ENCODE peak calls at places on chromosome 21, in five cellular contexts. U, D, V, S and T are unnamed samples.

GRCh38 chr21:14530574-14530973 is 15.5 kb downstream of the SAMSN1 start:
- DNase-seq in D (no peak), V (no peak), S (no peak), U (no peak), T (no peak)

GRCh38 chr21:42707207-42707830 is 53.9 kb downstream of the PDE9A start:
- DNase-seq in V (no peak), U (no peak), D (no peak), S (no peak), T (no peak)

GRCh38 chr21:36203603-36203889 is 46.9 kb downstream of the DOP1B start:
- DNase-seq in V (peak; percentile 91), S (peak; percentile 86), D (no peak), U (no peak), T (peak; percentile 59)

GRCh38 chr21:14405225-14405624 is 22.3 kb upstream of the HSPA13 start:
- DNase-seq in V (no peak), S (no peak), U (no peak), D (no peak), T (no peak)

GRCh38 chr21:36260030-36260787 is 59.8 kb upstream of the MORC3 start:
- DNase-seq in S (peak; percentile 37), U (no peak), V (peak; percentile 63), D (no peak), T (peak; percentile 20)

GRCh38 chr21:41957991-41958766 is 4.4 kb upstream of the C2CD2 start:
- DNase-seq in U (no peak), S (peak; percentile 74), V (peak; percentile 74), D (peak; percentile 76), T (peak; percentile 29)

GRCh38 chr21:37225440-37225839 is 41.7 kb downstream of the VPS26C start:
- DNase-seq in D (no peak), S (no peak), U (no peak), V (no peak), T (no peak)

GRCh38 chr21:42057861-42058437 is 13.2 kb upstream of the UMODL1 start:
- DNase-seq in D (no peak), S (no peak), V (no peak), U (no peak), T (no peak)

GRCh38 chr21:36567216-36567917 is 87.4 kb upstream of the CLDN14 start:
- DNase-seq in S (no peak), V (no peak), D (no peak), U (no peak), T (no peak)

GRCh38 chr21:42067531-42068255 is 3.4 kb upstream of the UMODL1 start:
- DNase-seq in S (no peak), D (no peak), U (no peak), V (no peak), T (no peak)

GRCh38 chr21:14453339-14453738 is 70.4 kb upstream of the HSPA13 start:
- DNase-seq in S (no peak), V (no peak), U (peak; percentile 71), D (no peak), T (no peak)

GRCh38 chr21:36910581-36911307 is 55.7 kb downstream of the HLCS start:
- DNase-seq in S (no peak), D (no peak), V (peak; percentile 17), U (no peak), T (no peak)

GRCh38 chr21:17441370-17441769 is 71.5 kb upstream of the CXADR start:
- DNase-seq in V (peak; percentile 85), D (no peak), U (no peak), S (no peak), T (no peak)

GRCh38 chr21:42975886-42976608 is 1.7 kb downstream of the PKNOX1 start:
- DNase-seq in V (no peak), U (no peak), S (no peak), D (no peak), T (no peak)

GRCh38 chr21:31908106-31909031 is 35.5 kb downstream of the HUNK start:
- DNase-seq in U (no peak), S (no peak), D (no peak), V (peak; percentile 16), T (no peak)

GRCh38 chr21:28771790-28772501 is 220.7 kb downstream of the LTN1 start:
- DNase-seq in D (no peak), V (peak; percentile 5), S (peak; percentile 67), U (no peak), T (peak; percentile 51)

GRCh38 chr21:15014220-15014619 is 50.6 kb downstream of the NRIP1 start:
- DNase-seq in D (no peak), V (no peak), U (no peak), S (no peak), T (no peak)

GRCh38 chr21:25688284-25689035 is 46.2 kb downstream of the ATP5PF start:
- DNase-seq in U (no peak), V (no peak), D (no peak), S (no peak), T (no peak)

GRCh38 chr21:29443398-29444010 is 144.8 kb downstream of the BACH1 start:
- DNase-seq in V (no peak), U (no peak), D (no peak), S (no peak), T (no peak)

GRCh38 chr21:42739061-42739931 is 85.9 kb downstream of the PDE9A start:
- DNase-seq in V (no peak), U (no peak), S (no peak), D (no peak), T (no peak)

GRCh38 chr21:42061195-42061865 is 9.8 kb upstream of the UMODL1 start:
- DNase-seq in D (no peak), U (peak; percentile 79), S (no peak), V (no peak), T (no peak)

GRCh38 chr21:37460196-37460595 is 93.6 kb downstream of the DYRK1A start:
- DNase-seq in V (no peak), U (no peak), S (no peak), D (no peak), T (no peak)

GRCh38 chr21:42400525-42400924 is 3.2 kb upstream of the UBASH3A start:
- DNase-seq in U (no peak), V (peak; percentile 44), D (no peak), S (no peak), T (no peak)

GRCh38 chr21:42097860-42098259 is 26.7 kb downstream of the UMODL1 start:
- DNase-seq in V (peak; percentile 93), D (no peak), S (peak; percentile 81), U (no peak), T (peak; percentile 90)

GRCh38 chr21:43207868-43208267 is 39.1 kb downstream of the CRYAA start:
- DNase-seq in V (no peak), S (no peak), U (no peak), D (no peak), T (no peak)

GRCh38 chr21:17679002-17679600 is 66.4 kb upstream of the BTG3 start:
- DNase-seq in S (peak; percentile 38), U (peak; percentile 22), D (no peak), V (peak; percentile 72), T (peak; percentile 31)

GRCh38 chr21:41914965-41915364 is 35.8 kb upstream of the PRDM15 start:
- DNase-seq in U (no peak), V (no peak), D (no peak), S (no peak), T (no peak)

GRCh38 chr21:41379901-41380300 is 18.1 kb downstream of the MX2 start:
- DNase-seq in U (no peak), V (no peak), D (no peak), S (no peak), T (no peak)

DNA sequence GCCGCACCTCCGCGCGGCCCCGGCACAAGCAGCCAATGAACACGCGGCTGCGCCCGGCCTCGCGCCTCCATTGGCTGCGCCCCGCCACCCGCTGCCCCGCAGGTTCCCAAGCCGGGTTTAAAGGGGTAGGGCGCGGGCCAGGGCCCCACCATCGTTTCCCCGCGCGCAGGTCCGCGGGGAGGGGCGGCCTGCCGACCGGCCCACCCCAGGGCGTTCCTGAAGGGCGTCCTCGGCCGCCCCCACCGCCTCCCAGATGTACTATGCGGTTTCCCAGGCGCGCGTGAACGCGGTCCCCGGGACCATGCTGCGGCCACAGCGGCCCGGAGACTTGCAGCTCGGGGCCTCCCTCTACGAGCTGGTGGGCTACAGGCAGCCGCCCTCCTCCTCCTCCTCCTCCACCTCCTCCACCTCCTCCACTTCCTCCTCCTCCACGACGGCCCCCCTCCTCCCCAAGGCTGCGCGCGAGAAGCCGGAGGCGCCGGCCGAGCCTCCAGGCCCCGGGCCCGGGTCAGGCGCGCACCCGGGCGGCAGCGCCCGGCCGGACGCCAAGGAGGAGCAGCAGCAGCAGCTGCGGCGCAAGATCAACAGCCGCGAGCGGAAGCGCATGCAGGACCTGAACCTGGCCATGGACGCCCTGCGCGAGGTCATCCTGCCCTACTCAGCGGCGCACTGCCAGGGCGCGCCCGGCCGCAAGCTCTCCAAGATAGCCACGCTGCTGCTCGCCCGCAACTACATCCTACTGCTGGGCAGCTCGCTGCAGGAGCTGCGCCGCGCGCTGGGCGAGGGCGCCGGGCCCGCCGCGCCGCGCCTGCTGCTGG is at the start of gene OLIG1:
- DNase-seq in D (peak; percentile 33), V (no peak), U (peak; percentile 26), S (no peak), T (no peak)
- H3K4me3 ChIP-seq in D (peak within 1 kb of the TSS; percentile 68), V (peak within 1 kb of the TSS; percentile 8), U (no peak within 1 kb of the TSS), S (no peak within 1 kb of the TSS), T (no peak within 1 kb of the TSS)

GRCh38 chr21:39456665-39457064 is 4.9 kb downstream of the SH3BGR start:
- DNase-seq in U (no peak), S (no peak), V (peak; percentile 16), D (no peak), T (no peak)

GRCh38 chr21:39463308-39463707 is 11.5 kb downstream of the SH3BGR start:
- DNase-seq in U (no peak), V (no peak), S (no peak), D (no peak), T (no peak)

DNA sequence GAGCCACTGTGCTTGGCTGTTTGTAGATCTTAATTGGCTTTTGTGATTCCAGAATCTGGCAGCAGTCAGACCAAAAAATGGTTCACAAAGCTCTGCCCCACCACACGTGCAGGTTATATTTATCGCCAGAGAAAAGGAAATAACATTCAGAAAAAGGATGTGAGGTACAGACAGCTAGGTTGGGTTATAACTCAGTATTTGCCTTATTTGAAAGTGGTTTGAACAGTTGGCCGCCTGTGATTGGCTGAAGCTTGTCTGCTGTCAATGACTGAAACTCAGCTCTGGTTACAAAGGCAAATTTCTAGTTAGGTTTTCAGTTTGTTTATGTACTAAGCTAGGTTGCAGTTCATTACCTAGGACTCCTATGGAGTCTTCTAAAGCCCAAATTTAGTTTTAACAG is 9.6 kb downstream of the SH3BGR start:
- DNase-seq in V (no peak), U (peak; percentile 40), D (no peak), S (no peak), T (no peak)
- TF ChIP-seq CTCF in V (no peak), U (no peak), D (no peak), S (no peak), T (no peak)

GRCh38 chr21:35046880-35047229 is 2.2 kb downstream of the RUNX1 start:
- DNase-seq in V (no peak), S (no peak), D (peak; percentile 48), U (no peak), T (no peak)
- H3K4me3 ChIP-seq in V (no peak overlapping the region), S (peak overlapping the region; percentile 45), D (peak overlapping the region; percentile 80), U (peak overlapping the region; percentile 56), T (peak overlapping the region; percentile 53)

GRCh38 chr21:46459356-46460112 is 843 bp downstream of the DIP2A start:
- DNase-seq in D (peak; percentile 45), U (no peak), V (peak; percentile 22), S (no peak), T (no peak)

GRCh38 chr21:46456750-46457149 is 1.9 kb upstream of the DIP2A start:
- DNase-seq in U (no peak), D (no peak), V (peak; percentile 83), S (no peak), T (no peak)

GRCh38 chr21:46457801-46458314 is 833 bp upstream of the DIP2A start:
- DNase-seq in U (no peak), D (peak; percentile 39), V (peak; percentile 28), S (no peak), T (no peak)

GRCh38 chr21:46459024-46459355 is 299 bp downstream of the DIP2A start:
- DNase-seq in U (no peak), S (no peak), V (no peak), D (no peak), T (no peak)

GRCh38 chr21:46458315-46459023 is at the start of gene DIP2A:
- DNase-seq in S (peak; percentile 39), U (peak; percentile 99), D (peak; percentile 97), V (peak; percentile 87), T (peak; percentile 85)
- TF ChIP-seq CTCF in S (peak; percentile 4), U (no peak), D (no peak), V (no peak), T (no peak)